ENCODE peak calls at places on chromosomes 16 and 17, in eight cellular contexts. Z, O, F, Y, P, Q, W and D are unnamed samples.
A peak's percentile ranks its signal among the peaks of the same experiment; 100 is the strongest.

GRCh38 chr17:77312786-77313599 is 172.2 kb downstream of the SEC14L1 start:
- DNase-seq in Z (no peak), O (no peak), F (no peak), Y (peak; percentile 18), P (no peak), Q (no peak), W (peak; percentile 96), D (no peak)

GRCh38 chr16:9258423-9259051 is 167.1 kb downstream of the HAPSTR1 start:
- DNase-seq in Z (peak; percentile 11), O (no peak), F (no peak), Y (no peak), P (peak; percentile 5), Q (peak; percentile 70), W (peak; percentile 31), D (peak; percentile 33)

GRCh38 chr16:58678716-58679115 is 5.9 kb downstream of the SLC38A7 start:
- DNase-seq in Z (no peak), O (no peak), F (no peak), Y (no peak), P (no peak), Q (peak; percentile 33), W (peak; percentile 54), D (peak; percentile 40)

GRCh38 chr17:7072406-7072805 is 7.6 kb downstream of the CLEC10A start:
- DNase-seq in Z (no peak), O (no peak), F (no peak), Y (no peak), P (no peak), Q (no peak), W (no peak), D (no peak)

GRCh38 chr17:58837699-58838098 is 82.0 kb downstream of the PPM1E start:
- DNase-seq in Z (no peak), O (no peak), F (no peak), Y (no peak), P (no peak), Q (no peak), W (no peak), D (no peak)

GRCh38 chr16:50665128-50665878 is 15.8 kb downstream of the SNX20 start:
- DNase-seq in Z (peak; percentile 60), O (peak; percentile 58), F (no peak), Y (peak; percentile 58), P (peak; percentile 80), Q (peak; percentile 54), W (peak; percentile 76), D (peak; percentile 72)

GRCh38 chr17:50051082-50051576 is 4.8 kb upstream of the ITGA3 start:
- DNase-seq in Z (peak; percentile 99), O (no peak), F (no peak), Y (no peak), P (no peak), Q (no peak), W (no peak), D (no peak)

GRCh38 chr17:28574536-28574935 is 2.2 kb downstream of the ALDOC start:
- DNase-seq in Z (no peak), O (no peak), F (no peak), Y (no peak), P (no peak), Q (no peak), W (no peak), D (no peak)

GRCh38 chr17:313911-314613 is 38.5 kb downstream of the RPH3AL start:
- DNase-seq in Z (no peak), O (no peak), F (no peak), Y (no peak), P (no peak), Q (no peak), W (no peak), D (no peak)

GRCh38 chr17:74190807-74191206 is 12.7 kb upstream of the RPL38 start:
- DNase-seq in Z (no peak), O (no peak), F (no peak), Y (no peak), P (no peak), Q (no peak), W (peak; percentile 35), D (peak; percentile 33)